ENCODE peak calls at places on chromosomes 6 and 20, in six cellular contexts. W, R, H, V, N and P are unnamed samples.

GRCh38 chr6:169251371-169251802 is 2.3 kb downstream of the THBS2 start:
- DNase-seq in H (no peak), W (no peak), V (peak), N (no peak), R (no peak), P (no peak)

GRCh38 chr6:142950291-142950690 is 5.3 kb upstream of the HIVEP2 start:
- DNase-seq in R (no peak), V (peak), W (no peak), H (no peak), N (no peak), P (no peak)

GRCh38 chr6:56649053-56649769 is 6.5 kb upstream of the DST start:
- DNase-seq in W (no peak), R (no peak), N (no peak), H (no peak), V (no peak), P (no peak)

GRCh38 chr6:674406-674805 is 17.5 kb upstream of the HUS1B start:
- DNase-seq in W (no peak), V (no peak), N (no peak), R (no peak), H (no peak), P (no peak)

GRCh38 chr6:77470983-77471382 is 7.7 kb upstream of the HTR1B start:
- DNase-seq in N (no peak), H (no peak), R (no peak), V (peak), W (no peak), P (no peak)

GRCh38 chr6:2542858-2543218 is 207.9 kb downstream of the MYLK4 start:
- DNase-seq in W (no peak), H (no peak), R (no peak), N (peak), V (peak), P (peak)

GRCh38 chr6:145668844-145669243 is 66.5 kb downstream of the EPM2A start:
- DNase-seq in V (no peak), R (no peak), W (no peak), H (no peak), N (no peak), P (no peak)

GRCh38 chr20:58349586-58349985 is 39.4 kb upstream of the VAPB start:
- DNase-seq in H (no peak), V (peak), W (no peak), R (no peak), N (no peak), P (no peak)

GRCh38 chr6:43274916-43275597 is 23.0 kb upstream of the SLC22A7 start:
- DNase-seq in H (no peak), R (no peak), W (no peak), V (no peak), N (peak), P (no peak)